ENCODE peak calls at places on chromosome 20, in four cellular contexts. One of them, this sample, is unnamed. For H3K4me1, the result is how much of the 10 kb centered on the place peaks cover.

GRCh38 chr20:36482044-36482473 is 59.3 kb upstream of the MYL9 start:
- DNase-seq in A549: no peak
- DNase-seq in naive thymus-derived CD4-positive, alpha-beta T cell: no peak
- DNase-seq in effector memory CD4-positive, alpha-beta T cell: no peak
- DNase-seq in this sample: no peak

GRCh38 chr20:61288331-61288784 is 36.3 kb downstream of the CDH4 start:
- DNase-seq in A549: no peak
- DNase-seq in naive thymus-derived CD4-positive, alpha-beta T cell: no peak
- DNase-seq in effector memory CD4-positive, alpha-beta T cell: no peak
- DNase-seq in this sample: no peak

GRCh38 chr20:63955281-63955845 is 853 bp downstream of the UCKL1 start:
- DNase-seq in naive thymus-derived CD4-positive, alpha-beta T cell: peak
- DNase-seq in A549: peak
- DNase-seq in effector memory CD4-positive, alpha-beta T cell: peak
- DNase-seq in this sample: no peak

GRCh38 chr20:21622097-21622496 is 83.4 kb upstream of the PAX1 start:
- DNase-seq in effector memory CD4-positive, alpha-beta T cell: no peak
- DNase-seq in naive thymus-derived CD4-positive, alpha-beta T cell: no peak
- DNase-seq in A549: no peak
- DNase-seq in this sample: no peak

GRCh38 chr20:10537850-10538480 is 102.9 kb downstream of the SLX4IP start:
- DNase-seq in effector memory CD4-positive, alpha-beta T cell: no peak
- DNase-seq in A549: no peak
- DNase-seq in naive thymus-derived CD4-positive, alpha-beta T cell: no peak
- DNase-seq in this sample: no peak

GRCh38 chr20:45044084-45044573 is 56.8 kb downstream of the KCNS1 start:
- DNase-seq in naive thymus-derived CD4-positive, alpha-beta T cell: peak
- DNase-seq in A549: peak
- DNase-seq in effector memory CD4-positive, alpha-beta T cell: no peak
- DNase-seq in this sample: peak

GRCh38 chr20:13671500-13672288 is 33.0 kb upstream of the TASP1 start:
- DNase-seq in naive thymus-derived CD4-positive, alpha-beta T cell: no peak
- DNase-seq in A549: no peak
- DNase-seq in effector memory CD4-positive, alpha-beta T cell: no peak
- DNase-seq in this sample: no peak

GRCh38 chr20:53157443-53158408 is 185.6 kb downstream of the TSHZ2 start:
- DNase-seq in A549: peak
- DNase-seq in naive thymus-derived CD4-positive, alpha-beta T cell: no peak
- DNase-seq in effector memory CD4-positive, alpha-beta T cell: peak
- DNase-seq in this sample: peak

GRCh38 chr20:20237093-20237959 is 130.6 kb upstream of the INSM1 start:
- DNase-seq in naive thymus-derived CD4-positive, alpha-beta T cell: no peak
- DNase-seq in A549: peak
- DNase-seq in effector memory CD4-positive, alpha-beta T cell: no peak
- DNase-seq in this sample: peak

GRCh38 chr20:53579581-53580375 is 13.9 kb downstream of the ZNF217 start:
- DNase-seq in effector memory CD4-positive, alpha-beta T cell: no peak
- DNase-seq in A549: peak
- DNase-seq in naive thymus-derived CD4-positive, alpha-beta T cell: no peak
- DNase-seq in this sample: peak

GRCh38 chr20:47969426-47969825 is 184.1 kb upstream of the SULF2 start:
- DNase-seq in effector memory CD4-positive, alpha-beta T cell: no peak
- DNase-seq in A549: no peak
- DNase-seq in naive thymus-derived CD4-positive, alpha-beta T cell: no peak
- DNase-seq in this sample: no peak

GRCh38 chr20:38843346-38843745 is 37.8 kb downstream of the PPP1R16B start:
- DNase-seq in naive thymus-derived CD4-positive, alpha-beta T cell: no peak
- DNase-seq in A549: no peak
- DNase-seq in effector memory CD4-positive, alpha-beta T cell: no peak
- DNase-seq in this sample: no peak

GRCh38 chr20:63704749-63705117 is 3.0 kb downstream of the ARFRP1 start:
- DNase-seq in A549: no peak
- DNase-seq in effector memory CD4-positive, alpha-beta T cell: no peak
- DNase-seq in naive thymus-derived CD4-positive, alpha-beta T cell: no peak
- DNase-seq in this sample: no peak

GRCh38 chr20:10277616-10278015 is 59.0 kb downstream of the SNAP25 start:
- DNase-seq in naive thymus-derived CD4-positive, alpha-beta T cell: no peak
- DNase-seq in effector memory CD4-positive, alpha-beta T cell: no peak
- DNase-seq in A549: no peak
- DNase-seq in this sample: no peak

GRCh38 chr20:38986663-38987062 is 24.5 kb downstream of the DHX35 start:
- DNase-seq in A549: no peak
- DNase-seq in effector memory CD4-positive, alpha-beta T cell: no peak
- DNase-seq in naive thymus-derived CD4-positive, alpha-beta T cell: no peak
- DNase-seq in this sample: no peak

GRCh38 chr20:60147004-60147403 is 188.8 kb downstream of the CDH26 start:
- DNase-seq in A549: no peak
- DNase-seq in effector memory CD4-positive, alpha-beta T cell: no peak
- DNase-seq in naive thymus-derived CD4-positive, alpha-beta T cell: no peak
- DNase-seq in this sample: no peak

GRCh38 chr20:62819494-62820174 is 2.8 kb downstream of the COL9A3 start:
- DNase-seq in A549: no peak
- DNase-seq in naive thymus-derived CD4-positive, alpha-beta T cell: no peak
- DNase-seq in effector memory CD4-positive, alpha-beta T cell: no peak
- DNase-seq in this sample: no peak

GRCh38 chr20:46011631-46012482 is 3.1 kb downstream of the MMP9 start:
- DNase-seq in naive thymus-derived CD4-positive, alpha-beta T cell: no peak
- DNase-seq in effector memory CD4-positive, alpha-beta T cell: no peak
- DNase-seq in A549: peak
- DNase-seq in this sample: no peak

GRCh38 chr20:17617212-17617867 is 47.5 kb downstream of the DSTN start:
- DNase-seq in A549: peak
- DNase-seq in naive thymus-derived CD4-positive, alpha-beta T cell: peak
- DNase-seq in effector memory CD4-positive, alpha-beta T cell: no peak
- DNase-seq in this sample: peak

GRCh38 chr20:48404598-48404997 is 423.2 kb downstream of the PREX1 start:
- DNase-seq in A549: peak
- DNase-seq in effector memory CD4-positive, alpha-beta T cell: no peak
- DNase-seq in naive thymus-derived CD4-positive, alpha-beta T cell: no peak
- DNase-seq in this sample: no peak

GRCh38 chr20:61812771-61813485 is 252.8 kb downstream of the TAF4 start:
- DNase-seq in effector memory CD4-positive, alpha-beta T cell: no peak
- DNase-seq in naive thymus-derived CD4-positive, alpha-beta T cell: no peak
- DNase-seq in A549: no peak
- DNase-seq in this sample: no peak

GRCh38 chr20:3661836-3662665 is 1.1 kb downstream of the GFRA4 start:
- DNase-seq in effector memory CD4-positive, alpha-beta T cell: no peak
- DNase-seq in naive thymus-derived CD4-positive, alpha-beta T cell: no peak
- DNase-seq in A549: no peak
- DNase-seq in this sample: no peak

GRCh38 chr20:51480507-51481270 is 61.8 kb downstream of the NFATC2 start:
- DNase-seq in naive thymus-derived CD4-positive, alpha-beta T cell: peak
- DNase-seq in A549: no peak
- DNase-seq in effector memory CD4-positive, alpha-beta T cell: peak
- DNase-seq in this sample: peak

GRCh38 chr20:18263723-18264122 is 24.6 kb upstream of the ZNF133 start:
- DNase-seq in effector memory CD4-positive, alpha-beta T cell: no peak
- DNase-seq in naive thymus-derived CD4-positive, alpha-beta T cell: no peak
- DNase-seq in A549: peak
- DNase-seq in this sample: no peak

GRCh38 chr20:37358366-37359150 is 12.6 kb downstream of the SRC start:
- DNase-seq in effector memory CD4-positive, alpha-beta T cell: no peak
- DNase-seq in naive thymus-derived CD4-positive, alpha-beta T cell: no peak
- DNase-seq in A549: no peak
- DNase-seq in this sample: no peak

GRCh38 chr20:1887321-1887720 is 7.9 kb upstream of the SIRPA start:
- DNase-seq in effector memory CD4-positive, alpha-beta T cell: no peak
- DNase-seq in naive thymus-derived CD4-positive, alpha-beta T cell: no peak
- DNase-seq in A549: no peak
- DNase-seq in this sample: no peak

GRCh38 chr20:53660078-53660909 is 66.7 kb upstream of the ZNF217 start:
- DNase-seq in A549: no peak
- DNase-seq in effector memory CD4-positive, alpha-beta T cell: no peak
- DNase-seq in naive thymus-derived CD4-positive, alpha-beta T cell: peak
- DNase-seq in this sample: no peak

GRCh38 chr20:62753626-62754025 is 42.6 kb upstream of the MRGBP start:
- DNase-seq in A549: no peak
- DNase-seq in naive thymus-derived CD4-positive, alpha-beta T cell: no peak
- DNase-seq in effector memory CD4-positive, alpha-beta T cell: no peak
- DNase-seq in this sample: no peak

GRCh38 chr20:13545755-13546154 is 93.0 kb downstream of the TASP1 start:
- DNase-seq in A549: no peak
- DNase-seq in effector memory CD4-positive, alpha-beta T cell: no peak
- DNase-seq in naive thymus-derived CD4-positive, alpha-beta T cell: no peak
- DNase-seq in this sample: no peak

GRCh38 chr20:57484772-57485171 is 40.2 kb downstream of the CTCFL start:
- DNase-seq in naive thymus-derived CD4-positive, alpha-beta T cell: no peak
- DNase-seq in A549: no peak
- DNase-seq in effector memory CD4-positive, alpha-beta T cell: no peak
- DNase-seq in this sample: no peak
- H3K4me1 ChIP-seq in naive thymus-derived CD4-positive, alpha-beta T cell: under half
- H3K4me1 ChIP-seq in A549: under half
- H3K4me1 ChIP-seq in effector memory CD4-positive, alpha-beta T cell: under half
- H3K4me1 ChIP-seq in this sample: under half

DNA sequence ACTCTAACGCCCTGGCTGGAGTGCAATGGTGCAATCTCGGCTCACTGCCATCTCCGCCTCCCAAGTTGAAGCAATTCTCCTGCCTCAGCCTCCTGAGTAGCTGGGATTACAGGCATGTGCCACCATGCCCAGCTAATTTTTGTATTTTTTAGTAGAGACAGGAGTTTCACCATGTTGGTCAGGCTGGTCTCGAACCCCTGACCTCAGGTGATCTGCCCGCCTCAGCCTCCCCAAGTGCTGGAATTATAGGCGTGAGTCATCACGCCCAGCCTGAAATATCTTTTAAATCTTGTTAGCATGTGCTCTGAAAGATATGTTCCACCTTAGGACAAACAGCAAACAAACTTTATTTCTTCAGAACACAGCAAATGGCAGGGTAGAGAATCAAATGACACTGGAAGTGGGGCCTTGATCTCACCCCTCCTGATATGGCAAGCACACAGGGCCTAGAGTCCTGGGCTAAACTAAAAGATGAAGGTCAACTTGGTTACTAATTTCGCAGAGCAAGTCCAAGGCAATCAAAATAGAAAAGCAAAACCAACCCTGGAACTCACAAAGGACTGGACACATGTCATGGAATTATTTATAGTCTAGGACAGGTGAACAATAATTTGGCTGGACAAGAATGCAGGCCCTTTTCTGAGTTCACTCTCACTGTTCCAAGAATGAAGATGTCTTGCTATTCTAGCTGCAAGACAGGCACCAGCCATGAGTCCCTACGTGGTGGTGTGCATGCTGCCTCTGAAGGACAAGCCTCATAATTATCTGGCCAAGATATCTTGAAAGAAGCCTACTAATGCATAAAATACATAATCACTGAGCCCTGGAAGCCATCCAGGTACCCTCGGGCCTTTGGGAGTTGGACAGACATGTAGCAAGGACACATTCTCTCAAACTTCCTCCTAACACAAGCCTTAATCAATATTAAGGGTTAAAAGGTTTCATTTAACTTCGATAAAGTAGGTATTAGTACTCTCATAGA is 35.6 kb downstream of the B4GALT5 start:
- DNase-seq in naive thymus-derived CD4-positive, alpha-beta T cell: no peak
- DNase-seq in A549: no peak
- DNase-seq in effector memory CD4-positive, alpha-beta T cell: no peak
- DNase-seq in this sample: no peak
- H3K4me1 ChIP-seq in naive thymus-derived CD4-positive, alpha-beta T cell: under half
- H3K4me1 ChIP-seq in A549: half or more
- H3K4me1 ChIP-seq in effector memory CD4-positive, alpha-beta T cell: under half
- H3K4me1 ChIP-seq in this sample: half or more

GRCh38 chr20:24987244-24987643 is 5.3 kb downstream of the APMAP start:
- DNase-seq in A549: no peak
- DNase-seq in naive thymus-derived CD4-positive, alpha-beta T cell: no peak
- DNase-seq in effector memory CD4-positive, alpha-beta T cell: no peak
- DNase-seq in this sample: no peak

GRCh38 chr20:24986436-24987015 is 6.0 kb downstream of the APMAP start:
- DNase-seq in A549: no peak
- DNase-seq in effector memory CD4-positive, alpha-beta T cell: no peak
- DNase-seq in naive thymus-derived CD4-positive, alpha-beta T cell: no peak
- DNase-seq in this sample: no peak

GRCh38 chr20:24985802-24986201 is 6.7 kb downstream of the APMAP start:
- DNase-seq in A549: no peak
- DNase-seq in effector memory CD4-positive, alpha-beta T cell: no peak
- DNase-seq in naive thymus-derived CD4-positive, alpha-beta T cell: no peak
- DNase-seq in this sample: no peak

GRCh38 chr20:24983896-24984295 is 8.7 kb downstream of the APMAP start:
- DNase-seq in naive thymus-derived CD4-positive, alpha-beta T cell: no peak
- DNase-seq in A549: no peak
- DNase-seq in effector memory CD4-positive, alpha-beta T cell: no peak
- DNase-seq in this sample: no peak

DNA sequence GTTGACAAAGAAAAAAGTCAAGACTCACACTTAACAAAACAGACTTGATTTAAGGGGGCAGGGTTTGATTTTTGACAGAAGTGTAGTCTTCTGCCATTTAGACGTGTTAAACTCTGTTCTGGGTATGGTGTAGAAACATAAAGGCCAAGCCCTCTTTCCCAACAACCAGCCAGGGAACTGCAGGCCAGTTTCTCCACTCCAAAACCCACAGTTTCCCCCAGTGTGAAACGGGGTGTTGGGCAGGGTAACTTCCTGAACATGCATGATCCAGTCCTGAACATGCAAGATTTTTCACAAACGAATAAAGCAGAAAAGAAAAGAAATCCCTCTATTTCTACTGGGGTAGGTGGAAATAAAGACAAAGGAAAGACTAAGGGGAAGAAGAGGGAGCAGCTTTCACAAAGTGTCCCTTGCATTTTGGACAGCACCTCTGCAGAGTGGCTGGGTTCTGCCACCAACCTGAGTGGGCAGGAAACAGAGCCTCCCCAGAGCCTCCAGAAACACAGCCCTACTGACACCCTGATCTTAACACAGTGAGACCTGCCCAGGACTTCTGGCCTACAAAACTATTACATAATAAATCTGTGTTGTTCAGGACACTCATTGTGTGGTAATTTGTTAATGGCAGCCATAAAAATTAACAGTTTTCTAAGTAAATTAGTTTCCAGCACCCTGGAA is 7.4 kb downstream of the APMAP start:
- DNase-seq in effector memory CD4-positive, alpha-beta T cell: no peak
- DNase-seq in naive thymus-derived CD4-positive, alpha-beta T cell: no peak
- DNase-seq in A549: no peak
- DNase-seq in this sample: no peak
- H3K4me1 ChIP-seq in effector memory CD4-positive, alpha-beta T cell: under half
- H3K4me1 ChIP-seq in naive thymus-derived CD4-positive, alpha-beta T cell: under half
- H3K4me1 ChIP-seq in A549: under half
- H3K4me1 ChIP-seq in this sample: under half

GRCh38 chr20:35302421-35303335 is 10.5 kb upstream of the FAM83C start:
- DNase-seq in effector memory CD4-positive, alpha-beta T cell: no peak
- DNase-seq in naive thymus-derived CD4-positive, alpha-beta T cell: no peak
- DNase-seq in A549: no peak
- DNase-seq in this sample: no peak
- H3K4me1 ChIP-seq in effector memory CD4-positive, alpha-beta T cell: under half
- H3K4me1 ChIP-seq in naive thymus-derived CD4-positive, alpha-beta T cell: under half
- H3K4me1 ChIP-seq in A549: half or more
- H3K4me1 ChIP-seq in this sample: under half

GRCh38 chr20:23153696-23154341 is 67.7 kb upstream of the CD93 start:
- DNase-seq in effector memory CD4-positive, alpha-beta T cell: no peak
- DNase-seq in A549: no peak
- DNase-seq in naive thymus-derived CD4-positive, alpha-beta T cell: no peak
- DNase-seq in this sample: no peak
- H3K4me1 ChIP-seq in effector memory CD4-positive, alpha-beta T cell: under half
- H3K4me1 ChIP-seq in A549: under half
- H3K4me1 ChIP-seq in naive thymus-derived CD4-positive, alpha-beta T cell: under half
- H3K4me1 ChIP-seq in this sample: under half

This sample was measured in CD4-positive, alpha-beta memory T cell.